ENCODE peak calls at places on chromosome 9, in four cellular contexts. T is HepG2, A is GM12878, V is K562. I is an unnamed sample.
A peak's percentile ranks its signal among the peaks of the same experiment; 100 is the strongest.

GRCh38 chr9:69877852-69878507 is 57.4 kb downstream of the CFAP95 start:
- DNase-seq in T (peak; percentile 43), A (no peak), V (peak; percentile 10), I (peak; percentile 35)

GRCh38 chr9:12818431-12819000 is 43.7 kb downstream of the LURAP1L start:
- DNase-seq in T (no peak), A (no peak), V (no peak), I (no peak)

GRCh38 chr9:133258061-133259015 is 16.7 kb downstream of the ABO start:
- DNase-seq in T (peak; percentile 34), A (no peak), V (no peak), I (no peak)

GRCh38 chr9:89531766-89532165 is 33.9 kb upstream of the SEMA4D start:
- DNase-seq in T (no peak), A (no peak), V (no peak), I (no peak)

GRCh38 chr9:96612105-96612965 is 7.3 kb downstream of the CDC14B start:
- DNase-seq in T (peak; percentile 84), A (no peak), V (no peak), I (no peak)

GRCh38 chr9:133659566-133659965 is 23.4 kb downstream of the DBH start:
- DNase-seq in T (no peak), A (no peak), V (no peak), I (no peak)

GRCh38 chr9:80994892-80995291 is 694.5 kb downstream of the TLE1 start:
- DNase-seq in T (no peak), A (no peak), V (no peak), I (no peak)

GRCh38 chr9:76542360-76542759 is 83.4 kb downstream of the GCNT1 start:
- DNase-seq in T (no peak), A (no peak), V (peak; percentile 38), I (no peak)

GRCh38 chr9:33211695-33212393 is 28.1 kb upstream of the SPINK4 start:
- DNase-seq in T (no peak), A (no peak), V (no peak), I (peak; percentile 51)

GRCh38 chr9:135032041-135032835 is 55.2 kb upstream of the OLFM1 start:
- DNase-seq in T (no peak), A (no peak), V (no peak), I (no peak)

GRCh38 chr9:81526587-81526986 is 162.8 kb downstream of the TLE1 start:
- DNase-seq in T (no peak), A (no peak), V (no peak), I (no peak)

GRCh38 chr9:35842795-35843194 is 13.8 kb downstream of the TMEM8B start:
- DNase-seq in T (no peak), A (peak; percentile 61), V (no peak), I (no peak)

GRCh38 chr9:2657427-2657826 is 35.8 kb downstream of the VLDLR start:
- DNase-seq in T (no peak), A (no peak), V (no peak), I (no peak)

GRCh38 chr9:97978706-97979105 is 4.4 kb upstream of the ANP32B start:
- DNase-seq in T (no peak), A (no peak), V (no peak), I (no peak)

GRCh38 chr9:113920872-113921271 is 44.8 kb downstream of the ZNF618 start:
- DNase-seq in T (no peak), A (no peak), V (no peak), I (no peak)

GRCh38 chr9:36046923-36047322 is 10.2 kb downstream of the RECK start:
- DNase-seq in T (no peak), A (no peak), V (no peak), I (no peak)

GRCh38 chr9:128732576-128732975 is 8.6 kb upstream of the ZDHHC12 start:
- DNase-seq in T (no peak), A (no peak), V (no peak), I (no peak)

GRCh38 chr9:78613006-78613405 is 316.1 kb downstream of the PSAT1 start:
- DNase-seq in T (no peak), A (no peak), V (no peak), I (no peak)

GRCh38 chr9:113148377-113148715 is 2.5 kb upstream of the SLC31A2 start:
- DNase-seq in T (no peak), A (no peak), V (no peak), I (no peak)

GRCh38 chr9:121929893-121930875 is 162.9 kb downstream of the TTLL11 start:
- DNase-seq in T (peak; percentile 5), A (peak; percentile 3), V (peak; percentile 14), I (peak; percentile 22)

GRCh38 chr9:22107202-22107601 is 98.1 kb upstream of the CDKN2B start:
- DNase-seq in T (no peak), A (no peak), V (no peak), I (no peak)
- TF ChIP-seq BHLHE40 in T (no peak), A (no peak), V (no peak), I (no peak)

GRCh38 chr9:136900988-136901515 is 14.7 kb downstream of the TRAF2 start:
- DNase-seq in T (no peak), A (no peak), V (no peak), I (no peak)

GRCh38 chr9:136903041-136903554 is 16.8 kb downstream of the TRAF2 start:
- DNase-seq in T (no peak), A (no peak), V (no peak), I (no peak)

GRCh38 chr9:136901516-136902258 is 15.4 kb downstream of the TRAF2 start:
- DNase-seq in T (peak; percentile 88), A (peak; percentile 83), V (no peak), I (no peak)

GRCh38 chr9:136900556-136900955 is 14.2 kb downstream of the TRAF2 start:
- DNase-seq in T (no peak), A (no peak), V (no peak), I (no peak)

DNA sequence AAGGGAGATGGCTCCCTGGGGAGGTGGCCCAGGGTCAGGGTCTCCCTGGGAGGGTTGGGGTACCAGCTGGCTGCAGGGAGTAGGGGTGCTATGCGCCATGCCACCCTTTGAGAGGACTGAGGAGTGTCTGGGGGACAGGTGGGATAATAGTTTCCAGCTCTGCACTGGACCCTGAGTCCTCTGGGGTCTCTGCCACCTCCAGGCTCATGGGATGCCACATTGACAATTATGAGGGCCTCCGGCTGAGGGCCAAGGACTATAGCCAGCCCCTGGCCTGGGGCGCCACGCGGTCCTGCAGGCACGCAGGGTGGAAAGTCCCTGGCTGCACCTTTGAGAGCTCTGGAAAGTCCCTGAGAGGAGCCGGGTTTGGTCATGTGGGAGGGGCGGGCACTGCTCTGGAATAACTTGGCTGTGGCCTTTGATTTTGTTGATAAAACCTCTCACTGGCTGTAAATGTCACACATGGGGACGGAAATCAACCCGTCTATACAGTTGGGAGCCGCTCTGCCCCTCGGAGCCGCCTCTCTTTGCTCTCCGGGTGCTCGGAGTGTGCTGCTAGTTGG is 16.0 kb downstream of the TRAF2 start:
- DNase-seq in T (no peak), A (peak; percentile 66), V (no peak), I (no peak)
- TF ChIP-seq TARDBP in T (no peak), A (no peak), V (no peak), I (no peak)

GRCh38 chr9:8874482-8874881 is 1074.9 kb upstream of the DMAC1 start:
- DNase-seq in T (no peak), A (no peak), V (no peak), I (no peak)

GRCh38 chr9:8880031-8880430 is 1080.5 kb upstream of the DMAC1 start:
- DNase-seq in T (no peak), A (no peak), V (no peak), I (no peak)

GRCh38 chr9:8876303-8876702 is 1076.7 kb upstream of the DMAC1 start:
- DNase-seq in T (no peak), A (no peak), V (no peak), I (no peak)

GRCh38 chr9:8879284-8879683 is 1079.7 kb upstream of the DMAC1 start:
- DNase-seq in T (no peak), A (no peak), V (no peak), I (no peak)

GRCh38 chr9:8877753-8878494 is 1078.3 kb upstream of the DMAC1 start:
- DNase-seq in T (no peak), A (no peak), V (no peak), I (no peak)
- TF ChIP-seq BHLHE40 in T (no peak), A (no peak), V (no peak), I (no peak)

GRCh38 chr9:100601216-100601615 is 23.3 kb downstream of the CAVIN4 start:
- DNase-seq in T (peak; percentile 69), A (no peak), V (peak; percentile 38), I (peak; percentile 64)

GRCh38 chr9:100595391-100596199 is 17.7 kb downstream of the CAVIN4 start:
- DNase-seq in T (peak; percentile 39), A (no peak), V (peak; percentile 52), I (peak; percentile 55)

GRCh38 chr9:100600511-100601079 is 22.7 kb downstream of the CAVIN4 start:
- DNase-seq in T (no peak), A (no peak), V (no peak), I (no peak)

GRCh38 chr9:100598641-100599145 is 20.8 kb downstream of the CAVIN4 start:
- DNase-seq in T (peak; percentile 69), A (no peak), V (peak; percentile 77), I (peak; percentile 85)

GRCh38 chr9:100597236-100597635 is 19.4 kb downstream of the CAVIN4 start:
- DNase-seq in T (no peak), A (no peak), V (no peak), I (no peak)
- TF ChIP-seq TARDBP in T (no peak), A (no peak), V (no peak), I (no peak)

GRCh38 chr9:15298362-15298761 is 8.7 kb downstream of the TTC39B start:
- DNase-seq in T (no peak), A (no peak), V (no peak), I (no peak)

GRCh38 chr9:15295761-15296405 is 11.1 kb downstream of the TTC39B start:
- DNase-seq in T (peak; percentile 42), A (peak; percentile 26), V (no peak), I (no peak)

GRCh38 chr9:15304620-15305019 is 2.4 kb downstream of the TTC39B start:
- DNase-seq in T (peak; percentile 27), A (no peak), V (no peak), I (no peak)

GRCh38 chr9:15293727-15294405 is 13.2 kb downstream of the TTC39B start:
- DNase-seq in T (no peak), A (no peak), V (no peak), I (no peak)

GRCh38 chr9:15299374-15299939 is 7.6 kb downstream of the TTC39B start:
- DNase-seq in T (no peak), A (peak; percentile 53), V (no peak), I (no peak)
- TF ChIP-seq BHLHE40 in T (no peak), A (no peak), V (no peak), I (no peak)

DNA sequence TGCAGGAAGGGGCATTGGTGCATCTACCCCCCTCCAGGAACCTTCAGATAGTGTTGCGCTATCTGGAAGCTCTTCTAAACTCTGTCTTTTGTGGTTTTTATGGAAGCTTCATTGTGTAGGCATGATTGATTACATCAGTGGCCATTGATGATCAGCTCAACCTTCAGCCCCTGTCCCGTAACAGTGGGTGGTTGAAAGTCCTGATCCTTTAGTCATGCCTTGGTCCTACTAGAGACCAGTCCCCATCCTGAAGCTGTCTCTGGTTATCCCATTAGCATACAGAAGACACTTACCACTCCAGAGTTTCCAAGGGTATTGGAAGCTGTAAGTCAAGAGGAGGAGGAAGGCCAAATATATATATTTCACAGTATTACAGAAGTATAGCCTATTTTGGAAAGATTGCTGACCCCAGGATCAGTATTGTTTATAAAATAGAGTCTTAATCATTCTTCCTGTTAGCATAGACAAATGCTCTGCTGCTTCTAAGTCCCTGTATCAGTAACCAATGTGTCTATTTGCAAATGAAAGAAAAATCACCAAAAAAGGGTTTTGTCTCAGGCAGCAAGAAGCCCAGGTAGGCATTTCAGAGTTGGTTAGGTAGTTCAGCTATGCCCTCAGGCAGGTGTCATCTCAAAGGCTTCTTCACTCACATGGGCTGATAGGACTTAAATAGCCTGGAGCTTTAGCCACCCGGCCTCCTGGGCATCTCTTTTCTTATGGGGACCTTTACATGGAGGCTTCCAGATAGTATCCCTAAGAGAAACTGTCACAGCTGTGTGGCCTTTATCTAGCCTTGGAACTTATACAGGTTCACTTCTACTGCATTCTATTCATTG is 41.6 kb downstream of the SPIN1 start:
- DNase-seq in T (no peak), A (no peak), V (no peak), I (no peak)
- TF ChIP-seq TARDBP in T (no peak), A (no peak), V (no peak), I (no peak)

I was measured in HEK293T.